ENCODE peak calls at places on chromosomes 3 and 15, in nine cellular contexts. F, S, D, M, T, E, H, L and N are unnamed samples. For H3K9me3, the result is how much of the 10 kb centered on the place peaks cover.

GRCh38 chr3:131047582-131047981 is 20.9 kb downstream of the NEK11 start:
- DNase-seq in F (no peak), S (no peak), D (peak), M (no peak), T (no peak), E (no peak), H (no peak), L (no peak), N (no peak)

GRCh38 chr3:137761099-137761562 is 3.0 kb upstream of the SOX14 start:
- DNase-seq in F (no peak), S (no peak), D (no peak), M (no peak), T (no peak), E (no peak), H (no peak), L (no peak), N (no peak)

GRCh38 chr3:30248423-30248822 is 358.0 kb upstream of the TGFBR2 start:
- DNase-seq in F (no peak), S (no peak), D (no peak), M (no peak), T (no peak), E (no peak), H (no peak), L (no peak), N (no peak)

GRCh38 chr15:91021516-91022074 is 799 bp downstream of the VPS33B start:
- DNase-seq in F (peak), S (no peak), D (peak), M (peak), T (no peak), E (no peak), H (no peak), L (no peak), N (no peak)

GRCh38 chr15:87981969-87982368 is 274.6 kb downstream of the NTRK3 start:
- DNase-seq in F (no peak), S (no peak), D (no peak), M (no peak), T (no peak), E (no peak), H (no peak), L (no peak), N (no peak)

GRCh38 chr3:100216713-100217112 is 44.1 kb upstream of the TBC1D23 start:
- DNase-seq in F (no peak), S (no peak), D (no peak), M (no peak), T (no peak), E (no peak), H (no peak), L (no peak), N (no peak)

GRCh38 chr3:183924956-183925355 is 40.3 kb upstream of the PARL start:
- DNase-seq in F (peak), S (no peak), D (no peak), M (peak), T (no peak), E (no peak), H (peak), L (peak), N (peak)

GRCh38 chr3:141680620-141681389 is 57.3 kb upstream of the RNF7 start:
- DNase-seq in F (no peak), S (no peak), D (no peak), M (no peak), T (no peak), E (no peak), H (no peak), L (no peak), N (no peak)

GRCh38 chr3:38165722-38166387 is 518 bp downstream of the OXSR1 start:
- DNase-seq in F (peak), S (no peak), D (peak), M (no peak), T (no peak), E (no peak), H (peak), L (no peak), N (no peak)

GRCh38 chr3:23385327-23385726 is 182.2 kb downstream of the UBE2E2 start:
- DNase-seq in F (no peak), S (no peak), D (peak), M (no peak), T (no peak), E (no peak), H (no peak), L (no peak), N (no peak)

GRCh38 chr3:194129581-194130133 is 6.3 kb upstream of the HES1 start:
- DNase-seq in F (no peak), S (no peak), D (no peak), M (no peak), T (no peak), E (peak), H (no peak), L (no peak), N (no peak)

GRCh38 chr3:2098398-2099027 is at the start of gene CNTN4:
- DNase-seq in F (peak), S (peak), D (no peak), M (no peak), T (no peak), E (peak), H (peak), L (no peak), N (no peak)

GRCh38 chr3:133837487-133838295 is 32.1 kb downstream of the SRPRB start:
- DNase-seq in F (no peak), S (peak), D (no peak), M (no peak), T (no peak), E (no peak), H (no peak), L (no peak), N (no peak)

GRCh38 chr3:172622916-172623700 is 87.8 kb downstream of the NCEH1 start:
- DNase-seq in F (peak), S (no peak), D (peak), M (no peak), T (no peak), E (no peak), H (no peak), L (peak), N (no peak)

GRCh38 chr3:184229424-184230080 is at the start of gene VWA5B2:
- DNase-seq in F (peak), S (peak), D (peak), M (no peak), T (peak), E (peak), H (peak), L (peak), N (no peak)

GRCh38 chr3:78974181-78974770 is 793.5 kb downstream of the ROBO1 start:
- DNase-seq in F (peak), S (no peak), D (no peak), M (no peak), T (no peak), E (no peak), H (no peak), L (no peak), N (no peak)

GRCh38 chr3:44942202-44942921 is 33.6 kb downstream of the ZDHHC3 start:
- DNase-seq in F (no peak), S (no peak), D (no peak), M (no peak), T (no peak), E (no peak), H (peak), L (no peak), N (no peak)

GRCh38 chr3:159870723-159871122 is 117.9 kb upstream of the IL12A start:
- DNase-seq in F (no peak), S (no peak), D (no peak), M (no peak), T (no peak), E (no peak), H (no peak), L (no peak), N (no peak)

GRCh38 chr15:85891470-85891869 is 96.7 kb upstream of the KLHL25 start:
- DNase-seq in F (no peak), S (no peak), D (no peak), M (no peak), T (no peak), E (no peak), H (no peak), L (no peak), N (no peak)

GRCh38 chr3:150319900-150320299 is 88.2 kb upstream of the TSC22D2 start:
- DNase-seq in F (peak), S (no peak), D (no peak), M (peak), T (no peak), E (no peak), H (peak), L (peak), N (peak)

DNA sequence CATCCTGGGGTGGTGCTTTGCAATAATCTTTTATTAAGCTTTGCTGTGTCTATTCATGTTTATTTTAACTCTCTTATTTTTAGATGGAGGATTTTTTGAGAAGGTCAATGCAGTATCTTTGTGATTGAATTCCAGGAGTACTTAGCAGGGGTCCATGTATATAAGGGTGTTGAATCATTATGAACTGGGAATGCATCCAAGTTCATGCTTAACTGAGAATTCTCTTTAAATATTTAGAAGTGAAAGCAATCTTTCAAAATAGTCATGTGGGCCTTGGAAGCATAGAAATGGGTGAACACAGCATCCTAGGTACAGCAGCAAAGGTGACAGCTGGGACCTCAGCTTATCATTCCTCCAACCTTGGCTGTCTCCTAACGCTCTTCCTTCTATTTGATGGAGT is 27.3 kb downstream of the SPTSSB start:
- DNase-seq in F (no peak), S (no peak), D (no peak), M (no peak), T (no peak), E (no peak), H (no peak), L (no peak), N (no peak)
- H3K9me3 ChIP-seq in F (under half), S (under half), D (under half), M (under half), T (under half), E (under half), H (under half), L (under half), N (under half)

GRCh38 chr3:11137627-11137959 is 16.7 kb upstream of the HRH1 start:
- DNase-seq in F (no peak), S (no peak), D (no peak), M (no peak), T (no peak), E (no peak), H (no peak), L (no peak), N (no peak)
- H3K4me3 ChIP-seq in F (peak), S (no peak), D (no peak), M (peak), T (no peak), E (no peak), H (peak), L (peak), N (peak)

DNA sequence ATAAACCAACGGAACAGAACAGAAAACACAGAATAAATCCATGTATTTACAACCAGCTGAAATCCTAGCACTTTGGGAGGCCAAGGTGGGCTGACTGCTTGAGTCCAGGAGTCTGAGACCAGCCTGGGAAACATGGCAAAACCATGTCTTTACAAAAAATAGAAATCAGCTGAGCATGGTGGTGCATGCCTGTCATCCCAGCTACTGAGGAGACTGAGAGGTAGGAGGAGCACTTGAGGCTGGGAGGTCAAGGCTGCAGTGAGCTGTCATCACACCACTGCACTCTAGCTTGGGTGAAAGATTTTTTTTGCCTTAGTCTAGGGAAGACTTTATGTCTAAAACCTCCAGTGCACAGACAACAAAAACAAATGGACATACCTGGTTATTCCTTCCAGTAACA is 120.7 kb downstream of the STT3B start:
- DNase-seq in F (no peak), S (no peak), D (no peak), M (no peak), T (no peak), E (no peak), H (no peak), L (no peak), N (no peak)
- H3K9me3 ChIP-seq in F (half or more), S (under half), D (under half), M (under half), T (half or more), E (under half), H (half or more), L (under half), N (under half)

DNA sequence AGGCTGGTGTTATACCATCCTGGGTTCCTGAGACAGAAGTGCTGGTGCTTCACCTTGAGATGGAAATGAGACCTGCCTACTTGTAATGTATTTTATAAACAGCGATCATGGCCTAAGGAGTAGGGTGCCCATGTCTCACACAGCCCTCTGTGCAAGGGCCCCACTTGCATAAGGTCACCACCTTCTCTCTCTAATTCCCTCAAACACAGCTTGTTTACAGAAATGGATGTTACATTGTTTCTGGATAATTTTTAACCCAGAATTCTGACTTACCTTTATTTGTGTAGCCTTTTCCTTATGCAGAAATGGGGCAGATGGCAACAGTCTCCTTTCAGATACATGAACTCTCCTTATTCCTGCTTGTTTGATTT is 95.1 kb upstream of the UMPS start:
- DNase-seq in F (no peak), S (no peak), D (no peak), M (no peak), T (no peak), E (no peak), H (no peak), L (no peak), N (no peak)
- H3K4me3 ChIP-seq in F (no peak), S (no peak), D (no peak), M (no peak), T (no peak), E (no peak), H (no peak), L (no peak), N (no peak)

DNA sequence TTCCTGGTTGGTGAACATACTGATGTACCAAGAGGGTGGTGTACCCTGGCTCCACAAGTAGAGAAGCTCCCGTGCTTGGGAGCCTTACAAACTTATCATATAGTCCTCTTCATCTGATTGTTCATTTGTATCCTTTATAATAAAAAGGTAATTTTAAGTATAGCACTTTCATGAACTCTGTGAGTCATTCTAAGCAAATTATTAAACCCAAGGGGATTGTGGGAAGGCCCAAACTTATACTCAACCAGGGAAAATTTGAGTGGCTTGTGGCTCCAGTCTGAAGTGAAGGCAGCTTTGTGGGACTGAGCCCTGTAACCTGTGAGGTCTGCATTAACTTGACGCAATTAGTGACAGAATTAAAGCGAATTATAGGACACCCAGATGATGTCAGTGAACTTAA is 29.0 kb downstream of the TTBK2 start:
- DNase-seq in F (no peak), S (no peak), D (no peak), M (no peak), T (no peak), E (no peak), H (no peak), L (no peak), N (no peak)
- H3K9me3 ChIP-seq in F (under half), S (under half), D (under half), M (under half), T (under half), E (under half), H (under half), L (under half), N (under half)

GRCh38 chr3:43163895-43164493 is 58.1 kb upstream of the POMGNT2 start:
- DNase-seq in F (no peak), S (no peak), D (no peak), M (no peak), T (no peak), E (no peak), H (no peak), L (no peak), N (no peak)

GRCh38 chr3:43166406-43166805 is 60.5 kb upstream of the POMGNT2 start:
- DNase-seq in F (no peak), S (no peak), D (no peak), M (no peak), T (no peak), E (no peak), H (no peak), L (no peak), N (no peak)

GRCh38 chr3:43161684-43162512 is 56.0 kb upstream of the POMGNT2 start:
- DNase-seq in F (peak), S (no peak), D (peak), M (peak), T (no peak), E (no peak), H (no peak), L (no peak), N (peak)

GRCh38 chr3:43162573-43163084 is 56.8 kb upstream of the POMGNT2 start:
- DNase-seq in F (no peak), S (no peak), D (no peak), M (no peak), T (no peak), E (no peak), H (no peak), L (no peak), N (no peak)

DNA sequence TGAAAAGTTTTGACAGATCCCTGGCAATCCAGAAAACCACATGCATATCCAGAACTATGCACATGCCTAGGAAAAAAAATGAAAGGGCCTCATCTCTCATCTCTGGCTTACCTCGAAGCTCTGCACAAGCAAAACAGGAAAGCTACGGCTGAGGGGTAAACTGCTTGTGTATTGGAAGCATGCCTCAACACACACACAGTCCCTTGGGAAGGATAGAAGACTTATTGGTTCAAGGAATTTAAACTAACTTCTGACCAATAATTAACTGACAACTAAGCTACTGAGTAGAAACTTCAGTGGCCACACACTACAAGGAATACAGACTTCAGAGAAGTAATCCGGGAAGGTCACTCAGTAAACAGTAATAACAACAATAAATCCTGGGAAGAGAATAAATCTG is 59.9 kb upstream of the POMGNT2 start:
- DNase-seq in F (no peak), S (no peak), D (no peak), M (no peak), T (no peak), E (no peak), H (no peak), L (no peak), N (no peak)
- H3K4me3 ChIP-seq in F (no peak), S (no peak), D (no peak), M (no peak), T (no peak), E (no peak), H (no peak), L (no peak), N (no peak)

GRCh38 chr3:191484461-191484860 is 23.5 kb downstream of the PYDC2 start:
- DNase-seq in F (no peak), S (no peak), D (no peak), M (peak), T (no peak), E (no peak), H (no peak), L (peak), N (no peak)
- H3K9me3 ChIP-seq in F (under half), S (under half), D (under half), M (under half), T (under half), E (under half), H (under half), L (under half), N (under half)